ENCODE peak calls at places on chromosomes 11 and 22, in six cellular contexts. One of them, this sample, is unnamed.

GRCh38 chr11:128709402-128709801 is 15.5 kb downstream of the FLI1 start:
- DNase-seq in heart right ventricle: peak
- DNase-seq in mesothelial cell of epicardium: no peak
- DNase-seq in astrocyte of the cerebellum: peak
- DNase-seq in CD4-positive, alpha-beta T cell: no peak
- DNase-seq in upper lobe of left lung: no peak
- DNase-seq in this sample: no peak

GRCh38 chr22:35899736-35900135 is 128.9 kb downstream of the RBFOX2 start:
- DNase-seq in mesothelial cell of epicardium: no peak
- DNase-seq in heart right ventricle: no peak
- DNase-seq in CD4-positive, alpha-beta T cell: no peak
- DNase-seq in upper lobe of left lung: no peak
- DNase-seq in astrocyte of the cerebellum: no peak
- DNase-seq in this sample: no peak

GRCh38 chr11:86940122-86940777 is 14.9 kb downstream of the FZD4 start:
- DNase-seq in CD4-positive, alpha-beta T cell: no peak
- DNase-seq in mesothelial cell of epicardium: no peak
- DNase-seq in upper lobe of left lung: no peak
- DNase-seq in astrocyte of the cerebellum: peak
- DNase-seq in heart right ventricle: peak
- DNase-seq in this sample: no peak

GRCh38 chr11:84905411-84905810 is 721.7 kb downstream of the DLG2 start:
- DNase-seq in upper lobe of left lung: no peak
- DNase-seq in CD4-positive, alpha-beta T cell: no peak
- DNase-seq in mesothelial cell of epicardium: no peak
- DNase-seq in heart right ventricle: no peak
- DNase-seq in astrocyte of the cerebellum: peak
- DNase-seq in this sample: no peak

GRCh38 chr11:68956142-68956541 is 24.6 kb downstream of the MRGPRD start:
- DNase-seq in astrocyte of the cerebellum: no peak
- DNase-seq in upper lobe of left lung: peak
- DNase-seq in CD4-positive, alpha-beta T cell: no peak
- DNase-seq in mesothelial cell of epicardium: no peak
- DNase-seq in heart right ventricle: no peak
- DNase-seq in this sample: no peak

GRCh38 chr11:64870893-64871849 is 7.2 kb downstream of the EHD1 start:
- DNase-seq in astrocyte of the cerebellum: no peak
- DNase-seq in heart right ventricle: no peak
- DNase-seq in CD4-positive, alpha-beta T cell: no peak
- DNase-seq in mesothelial cell of epicardium: no peak
- DNase-seq in upper lobe of left lung: no peak
- DNase-seq in this sample: no peak

GRCh38 chr11:115500547-115501503 is 3.4 kb downstream of the CADM1 start:
- DNase-seq in heart right ventricle: no peak
- DNase-seq in upper lobe of left lung: no peak
- DNase-seq in astrocyte of the cerebellum: no peak
- DNase-seq in mesothelial cell of epicardium: no peak
- DNase-seq in CD4-positive, alpha-beta T cell: no peak
- DNase-seq in this sample: no peak

GRCh38 chr11:127919206-127920000 is 668.0 kb downstream of the ETS1 start:
- DNase-seq in heart right ventricle: no peak
- DNase-seq in CD4-positive, alpha-beta T cell: no peak
- DNase-seq in astrocyte of the cerebellum: no peak
- DNase-seq in upper lobe of left lung: no peak
- DNase-seq in mesothelial cell of epicardium: no peak
- DNase-seq in this sample: no peak

GRCh38 chr22:27100789-27101188 is 443.4 kb downstream of the MIAT start:
- DNase-seq in CD4-positive, alpha-beta T cell: no peak
- DNase-seq in upper lobe of left lung: peak
- DNase-seq in astrocyte of the cerebellum: peak
- DNase-seq in mesothelial cell of epicardium: peak
- DNase-seq in heart right ventricle: no peak
- DNase-seq in this sample: peak

GRCh38 chr11:134587345-134587744 is 175.3 kb upstream of the B3GAT1 start:
- DNase-seq in upper lobe of left lung: no peak
- DNase-seq in mesothelial cell of epicardium: no peak
- DNase-seq in heart right ventricle: no peak
- DNase-seq in CD4-positive, alpha-beta T cell: no peak
- DNase-seq in astrocyte of the cerebellum: no peak
- DNase-seq in this sample: no peak

GRCh38 chr11:73188301-73188700 is 29.8 kb upstream of the P2RY2 start:
- DNase-seq in astrocyte of the cerebellum: no peak
- DNase-seq in upper lobe of left lung: no peak
- DNase-seq in CD4-positive, alpha-beta T cell: no peak
- DNase-seq in heart right ventricle: peak
- DNase-seq in mesothelial cell of epicardium: no peak
- DNase-seq in this sample: no peak

DNA sequence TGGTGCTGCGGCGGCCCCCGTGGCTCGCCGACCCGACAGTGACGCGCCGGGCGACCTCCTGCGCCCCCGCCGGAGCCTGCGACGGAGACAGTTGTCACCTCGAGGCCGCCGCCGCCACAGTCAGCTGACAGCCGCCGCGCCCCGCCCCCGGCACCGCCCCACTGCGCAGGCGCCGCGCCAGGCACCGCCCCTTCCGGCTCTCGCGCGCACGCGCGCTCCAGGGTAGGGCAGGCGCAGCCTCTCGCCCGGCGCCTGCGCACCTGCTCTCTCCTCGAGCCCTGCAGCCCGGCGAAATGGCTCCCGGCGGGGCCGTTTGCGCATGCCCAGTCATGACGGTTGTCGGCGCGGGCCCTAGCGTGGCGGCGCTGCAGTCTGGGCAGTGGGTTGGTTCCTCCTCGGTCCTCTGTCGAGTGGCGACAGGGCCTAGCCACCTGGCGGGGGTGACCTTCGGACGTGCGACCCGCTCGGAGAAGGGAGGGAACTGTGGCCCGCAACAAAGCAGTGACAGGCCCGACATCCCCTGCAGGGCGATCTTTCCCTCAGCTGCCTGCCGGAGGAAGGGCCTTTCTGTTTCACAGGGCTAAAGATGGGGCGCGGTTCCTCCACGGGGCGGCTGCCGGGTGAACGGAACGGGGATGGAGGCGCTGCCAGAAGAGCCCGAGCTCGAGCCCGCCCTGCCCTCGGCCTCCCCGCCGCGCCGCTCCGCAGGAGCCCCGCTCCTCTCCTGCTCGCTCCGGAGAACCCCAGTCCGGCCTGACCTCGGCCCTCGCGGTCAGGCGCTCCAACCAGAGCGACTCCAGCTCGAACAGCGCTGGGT is at the start of gene TOLLIP:
- DNase-seq in CD4-positive, alpha-beta T cell: peak
- DNase-seq in astrocyte of the cerebellum: peak
- DNase-seq in upper lobe of left lung: peak
- DNase-seq in mesothelial cell of epicardium: peak
- DNase-seq in heart right ventricle: peak
- DNase-seq in this sample: peak
- TF ChIP-seq CTCF in CD4-positive, alpha-beta T cell: peak
- TF ChIP-seq CTCF in astrocyte of the cerebellum: peak
- TF ChIP-seq CTCF in upper lobe of left lung: no peak
- TF ChIP-seq CTCF in mesothelial cell of epicardium: no peak
- TF ChIP-seq CTCF in heart right ventricle: peak
- TF ChIP-seq CTCF in this sample: peak

DNA sequence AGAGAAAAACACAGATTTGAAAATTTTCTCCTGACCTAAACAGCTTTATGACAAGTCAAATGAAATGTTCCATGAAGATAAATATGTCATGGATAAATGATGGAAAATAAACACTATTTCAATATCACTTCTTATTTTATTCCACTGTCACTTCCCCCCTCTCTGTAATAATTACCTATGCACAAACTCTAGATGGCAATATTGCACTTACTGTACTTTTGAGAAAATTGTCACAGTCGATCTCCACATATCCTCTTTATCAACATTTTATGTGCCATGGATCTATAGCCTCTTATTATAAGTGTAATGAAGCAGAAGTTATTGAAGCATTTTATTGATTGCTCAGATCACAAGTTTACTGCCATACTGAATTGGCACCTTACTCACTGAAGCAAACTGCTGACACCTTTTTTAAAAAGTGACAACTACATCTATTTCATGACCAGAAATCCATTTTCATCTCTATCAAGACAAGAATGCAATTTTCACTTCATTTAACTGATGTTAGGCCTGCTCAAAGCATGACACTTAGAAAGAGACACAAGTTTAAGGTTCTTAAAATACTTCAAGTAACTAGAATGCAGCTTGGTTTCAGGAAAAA is 133.4 kb downstream of the DCDC1 start:
- DNase-seq in heart right ventricle: no peak
- DNase-seq in mesothelial cell of epicardium: no peak
- DNase-seq in CD4-positive, alpha-beta T cell: no peak
- DNase-seq in upper lobe of left lung: no peak
- DNase-seq in astrocyte of the cerebellum: no peak
- DNase-seq in this sample: no peak
- TF ChIP-seq CTCF in heart right ventricle: peak
- TF ChIP-seq CTCF in mesothelial cell of epicardium: no peak
- TF ChIP-seq CTCF in CD4-positive, alpha-beta T cell: no peak
- TF ChIP-seq CTCF in upper lobe of left lung: no peak
- TF ChIP-seq CTCF in astrocyte of the cerebellum: peak
- TF ChIP-seq CTCF in this sample: peak

GRCh38 chr22:48979482-48979881 is 848.2 kb downstream of the BRD1 start:
- DNase-seq in CD4-positive, alpha-beta T cell: no peak
- DNase-seq in mesothelial cell of epicardium: no peak
- DNase-seq in astrocyte of the cerebellum: no peak
- DNase-seq in heart right ventricle: no peak
- DNase-seq in upper lobe of left lung: no peak
- DNase-seq in this sample: no peak
- TF ChIP-seq CTCF in CD4-positive, alpha-beta T cell: no peak
- TF ChIP-seq CTCF in mesothelial cell of epicardium: no peak
- TF ChIP-seq CTCF in astrocyte of the cerebellum: no peak
- TF ChIP-seq CTCF in heart right ventricle: no peak
- TF ChIP-seq CTCF in upper lobe of left lung: peak
- TF ChIP-seq CTCF in this sample: peak

DNA sequence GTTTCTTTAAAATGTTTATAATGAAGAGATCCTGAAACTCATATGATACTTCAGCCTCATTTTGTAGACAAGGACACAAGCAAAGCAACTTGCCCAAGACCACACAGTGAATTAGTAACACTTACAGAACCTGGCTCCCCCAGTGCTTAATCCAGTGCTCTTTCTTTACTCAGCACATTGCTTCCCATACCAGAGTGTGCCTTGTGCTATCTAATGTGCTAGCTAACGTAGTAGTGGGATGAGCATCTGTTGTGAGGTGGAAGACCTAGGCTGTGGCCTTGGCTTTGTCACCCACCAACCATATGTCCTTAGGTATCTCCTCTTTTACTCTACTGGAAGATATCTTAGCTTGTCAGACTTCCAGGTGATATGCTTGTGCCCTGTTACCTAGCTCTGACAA is 5.1 kb downstream of the SPCS2 start:
- DNase-seq in heart right ventricle: no peak
- DNase-seq in CD4-positive, alpha-beta T cell: no peak
- DNase-seq in mesothelial cell of epicardium: no peak
- DNase-seq in upper lobe of left lung: no peak
- DNase-seq in astrocyte of the cerebellum: no peak
- DNase-seq in this sample: no peak
- TF ChIP-seq CTCF in heart right ventricle: no peak
- TF ChIP-seq CTCF in CD4-positive, alpha-beta T cell: no peak
- TF ChIP-seq CTCF in mesothelial cell of epicardium: no peak
- TF ChIP-seq CTCF in upper lobe of left lung: no peak
- TF ChIP-seq CTCF in astrocyte of the cerebellum: no peak
- TF ChIP-seq CTCF in this sample: no peak

DNA sequence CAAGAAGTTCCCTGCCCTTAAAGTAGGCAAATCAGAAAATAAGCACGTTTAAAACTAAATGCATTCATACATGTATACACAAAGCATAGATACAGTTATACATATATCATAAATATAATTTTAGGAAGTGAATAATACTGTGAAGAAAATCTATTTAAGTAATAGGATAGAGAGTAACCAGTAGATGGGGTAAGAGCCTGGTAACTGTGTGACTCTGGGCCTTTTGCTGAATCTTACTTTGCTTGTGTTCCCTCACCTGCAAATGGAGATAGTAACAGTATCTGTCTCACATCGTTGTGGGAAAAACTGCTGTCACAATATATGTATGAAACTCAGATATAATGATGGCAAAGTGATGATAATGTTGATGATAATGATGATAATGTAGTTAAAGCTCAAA is 29.9 kb downstream of the MS4A2 start:
- DNase-seq in CD4-positive, alpha-beta T cell: no peak
- DNase-seq in heart right ventricle: no peak
- DNase-seq in upper lobe of left lung: no peak
- DNase-seq in astrocyte of the cerebellum: no peak
- DNase-seq in mesothelial cell of epicardium: no peak
- DNase-seq in this sample: no peak
- TF ChIP-seq CTCF in CD4-positive, alpha-beta T cell: no peak
- TF ChIP-seq CTCF in heart right ventricle: peak
- TF ChIP-seq CTCF in upper lobe of left lung: no peak
- TF ChIP-seq CTCF in astrocyte of the cerebellum: no peak
- TF ChIP-seq CTCF in mesothelial cell of epicardium: no peak
- TF ChIP-seq CTCF in this sample: no peak